ENCODE peak calls at places on chromosomes 2 and 18, in four cellular contexts. One of them, this sample, is unnamed.

GRCh38 chr2:10400568-10400977 is 47.6 kb downstream of the ODC1 start:
- DNase-seq in stomach: no peak
- DNase-seq in body of pancreas: no peak
- DNase-seq in tibial nerve: peak
- DNase-seq in this sample: no peak

GRCh38 chr2:25103287-25103871 is 61.5 kb downstream of the EFR3B start:
- DNase-seq in stomach: no peak
- DNase-seq in body of pancreas: no peak
- DNase-seq in tibial nerve: no peak
- DNase-seq in this sample: no peak

GRCh38 chr2:237353207-237353606 is 60.8 kb downstream of the COL6A3 start:
- DNase-seq in stomach: no peak
- DNase-seq in body of pancreas: no peak
- DNase-seq in tibial nerve: no peak
- DNase-seq in this sample: no peak

GRCh38 chr2:96131818-96132745 is 6.2 kb downstream of the ASTL start:
- DNase-seq in stomach: no peak
- DNase-seq in body of pancreas: no peak
- DNase-seq in tibial nerve: no peak
- DNase-seq in this sample: no peak

GRCh38 chr2:55902971-55903370 is 20.6 kb downstream of the EFEMP1 start:
- DNase-seq in stomach: no peak
- DNase-seq in body of pancreas: no peak
- DNase-seq in tibial nerve: no peak
- DNase-seq in this sample: no peak

GRCh38 chr2:84741182-84741822 is 139.6 kb downstream of the TRABD2A start:
- DNase-seq in stomach: peak
- DNase-seq in body of pancreas: no peak
- DNase-seq in tibial nerve: no peak
- DNase-seq in this sample: peak

GRCh38 chr2:239670463-239671120 is 269.8 kb upstream of the HDAC4 start:
- DNase-seq in stomach: no peak
- DNase-seq in body of pancreas: no peak
- DNase-seq in tibial nerve: no peak
- DNase-seq in this sample: no peak

GRCh38 chr2:198314559-198315153 is 510.3 kb downstream of the PLCL1 start:
- DNase-seq in stomach: no peak
- DNase-seq in body of pancreas: no peak
- DNase-seq in tibial nerve: no peak
- DNase-seq in this sample: peak

GRCh38 chr2:73091164-73091563 is 19.7 kb upstream of the SFXN5 start:
- DNase-seq in stomach: no peak
- DNase-seq in body of pancreas: no peak
- DNase-seq in tibial nerve: no peak
- DNase-seq in this sample: no peak

GRCh38 chr2:74238879-74239278 is 40.5 kb downstream of the MTHFD2 start:
- DNase-seq in stomach: no peak
- DNase-seq in body of pancreas: no peak
- DNase-seq in tibial nerve: no peak
- DNase-seq in this sample: no peak

GRCh38 chr2:159484537-159484936 is 131.8 kb downstream of the BAZ2B start:
- DNase-seq in stomach: no peak
- DNase-seq in body of pancreas: peak
- DNase-seq in tibial nerve: no peak
- DNase-seq in this sample: no peak

GRCh38 chr2:145569108-145569507 is 1049.2 kb upstream of the ZEB2 start:
- DNase-seq in stomach: no peak
- DNase-seq in body of pancreas: no peak
- DNase-seq in tibial nerve: no peak
- DNase-seq in this sample: no peak

GRCh38 chr2:50401772-50402653 is 629.9 kb downstream of the NRXN1 start:
- DNase-seq in stomach: peak
- DNase-seq in body of pancreas: peak
- DNase-seq in tibial nerve: peak
- DNase-seq in this sample: peak

GRCh38 chr2:237540823-237541222 is 25.6 kb upstream of the PRLH start:
- DNase-seq in stomach: peak
- DNase-seq in body of pancreas: peak
- DNase-seq in tibial nerve: peak
- DNase-seq in this sample: peak

GRCh38 chr2:124316875-124317605 is 292.0 kb downstream of the CNTNAP5 start:
- DNase-seq in stomach: no peak
- DNase-seq in body of pancreas: no peak
- DNase-seq in tibial nerve: no peak
- DNase-seq in this sample: no peak

GRCh38 chr2:233495503-233496496 is 70.8 kb downstream of the USP40 start:
- DNase-seq in stomach: no peak
- DNase-seq in body of pancreas: no peak
- DNase-seq in tibial nerve: no peak
- DNase-seq in this sample: no peak

GRCh38 chr2:75053484-75054112 is 95.2 kb downstream of the POLE4 start:
- DNase-seq in stomach: no peak
- DNase-seq in body of pancreas: peak
- DNase-seq in tibial nerve: no peak
- DNase-seq in this sample: peak

GRCh38 chr2:169824373-169825333 is at the start of gene METTL5:
- DNase-seq in stomach: peak
- DNase-seq in body of pancreas: peak
- DNase-seq in tibial nerve: peak
- DNase-seq in this sample: peak

GRCh38 chr2:86441789-86442641 is 844 bp downstream of the KDM3A start:
- DNase-seq in stomach: peak
- DNase-seq in body of pancreas: peak
- DNase-seq in tibial nerve: peak
- DNase-seq in this sample: peak

GRCh38 chr18:43314931-43315330 is 37.6 kb upstream of the SYT4 start:
- DNase-seq in stomach: no peak
- DNase-seq in body of pancreas: no peak
- DNase-seq in tibial nerve: no peak
- DNase-seq in this sample: no peak

GRCh38 chr2:8573942-8574195 is 108.0 kb upstream of the ID2 start:
- DNase-seq in stomach: no peak
- DNase-seq in body of pancreas: no peak
- DNase-seq in tibial nerve: no peak
- DNase-seq in this sample: no peak

GRCh38 chr2:240226672-240227537 is 86.4 kb upstream of the OTOS start:
- DNase-seq in stomach: peak
- DNase-seq in body of pancreas: no peak
- DNase-seq in tibial nerve: no peak
- DNase-seq in this sample: no peak

GRCh38 chr2:66443183-66443976 is 8.5 kb downstream of the MEIS1 start:
- DNase-seq in stomach: no peak
- DNase-seq in body of pancreas: peak
- DNase-seq in tibial nerve: no peak
- DNase-seq in this sample: no peak

GRCh38 chr2:85394256-85394655 is 15.9 kb downstream of the CAPG start:
- DNase-seq in stomach: no peak
- DNase-seq in body of pancreas: no peak
- DNase-seq in tibial nerve: no peak
- DNase-seq in this sample: no peak

GRCh38 chr2:73971722-73972121 is 13.0 kb upstream of the TET3 start:
- DNase-seq in stomach: no peak
- DNase-seq in body of pancreas: no peak
- DNase-seq in tibial nerve: no peak
- DNase-seq in this sample: no peak

GRCh38 chr2:121151311-121152109 is 133.5 kb downstream of the TFCP2L1 start:
- DNase-seq in stomach: peak
- DNase-seq in body of pancreas: no peak
- DNase-seq in tibial nerve: no peak
- DNase-seq in this sample: no peak

GRCh38 chr2:219439518-219439917 is 4.9 kb downstream of the SPEG start:
- DNase-seq in stomach: no peak
- DNase-seq in body of pancreas: no peak
- DNase-seq in tibial nerve: no peak
- DNase-seq in this sample: no peak

GRCh38 chr2:152573168-152573567 is 144.1 kb downstream of the PRPF40A start:
- DNase-seq in stomach: no peak
- DNase-seq in body of pancreas: no peak
- DNase-seq in tibial nerve: no peak
- DNase-seq in this sample: peak

GRCh38 chr18:75638597-75639467 is 211.3 kb upstream of the SMIM21 start:
- DNase-seq in stomach: no peak
- DNase-seq in body of pancreas: no peak
- DNase-seq in tibial nerve: no peak
- DNase-seq in this sample: no peak

GRCh38 chr18:23617412-23618009 is 31.2 kb upstream of the NPC1 start:
- DNase-seq in stomach: no peak
- DNase-seq in body of pancreas: no peak
- DNase-seq in tibial nerve: no peak
- DNase-seq in this sample: no peak

GRCh38 chr2:25125949-25126348 is 42.4 kb downstream of the POMC start:
- DNase-seq in stomach: no peak
- DNase-seq in body of pancreas: no peak
- DNase-seq in tibial nerve: no peak
- DNase-seq in this sample: no peak

GRCh38 chr18:22170421-22171262 is 1.3 kb downstream of the GATA6 start:
- DNase-seq in stomach: no peak
- DNase-seq in body of pancreas: peak
- DNase-seq in tibial nerve: no peak
- DNase-seq in this sample: peak

GRCh38 chr2:96116879-96117533 is 635 bp upstream of the ADRA2B start:
- DNase-seq in stomach: peak
- DNase-seq in body of pancreas: peak
- DNase-seq in tibial nerve: no peak
- DNase-seq in this sample: peak

GRCh38 chr2:58425368-58425767 is 184.2 kb upstream of the FANCL start:
- DNase-seq in stomach: no peak
- DNase-seq in body of pancreas: no peak
- DNase-seq in tibial nerve: no peak
- DNase-seq in this sample: no peak

GRCh38 chr2:171711351-171711750 is 24.1 kb downstream of the DYNC1I2 start:
- DNase-seq in stomach: no peak
- DNase-seq in body of pancreas: no peak
- DNase-seq in tibial nerve: no peak
- DNase-seq in this sample: no peak

DNA sequence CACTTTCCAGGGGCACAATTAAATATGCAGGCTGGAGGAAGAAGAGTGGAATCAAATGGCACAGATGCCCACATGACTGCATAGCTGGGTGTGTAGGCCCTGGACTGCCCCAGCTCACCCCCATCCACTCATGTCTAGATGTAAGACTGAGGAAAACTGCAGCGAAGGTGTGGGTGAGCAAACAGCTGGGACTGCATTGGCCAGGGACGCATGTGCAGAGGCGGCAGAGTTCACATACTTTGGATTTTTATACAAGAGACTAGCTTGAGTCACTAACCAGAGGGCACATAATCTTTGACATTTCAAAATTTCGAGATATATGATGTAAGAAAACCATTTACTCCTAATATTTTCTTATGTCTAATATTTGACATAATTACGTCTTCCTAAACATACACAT is 60.1 kb downstream of the SPIRE1 start:
- DNase-seq in stomach: no peak
- DNase-seq in body of pancreas: peak
- DNase-seq in tibial nerve: peak
- DNase-seq in this sample: no peak
- TF ChIP-seq POLR2A in stomach: no peak
- TF ChIP-seq POLR2A in body of pancreas: no peak
- TF ChIP-seq POLR2A in tibial nerve: no peak
- TF ChIP-seq POLR2A in this sample: no peak

GRCh38 chr2:97991081-97991856 is 4.5 kb downstream of the TMEM131 start:
- DNase-seq in stomach: no peak
- DNase-seq in body of pancreas: no peak
- DNase-seq in tibial nerve: no peak
- DNase-seq in this sample: no peak
- TF ChIP-seq POLR2A in stomach: no peak
- TF ChIP-seq POLR2A in body of pancreas: no peak
- TF ChIP-seq POLR2A in tibial nerve: no peak
- TF ChIP-seq POLR2A in this sample: no peak

DNA sequence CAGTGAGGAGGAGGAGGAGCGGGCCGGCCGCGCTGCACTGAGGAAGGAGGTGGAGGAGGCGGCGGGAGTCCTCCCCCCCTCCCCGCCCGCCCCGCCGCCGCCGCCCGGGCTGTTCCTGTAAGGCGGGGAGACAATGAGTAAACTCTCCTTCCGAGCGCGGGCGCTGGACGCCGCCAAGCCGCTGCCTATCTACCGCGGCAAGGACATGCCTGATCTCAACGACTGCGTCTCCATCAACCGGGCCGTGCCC is 259 bp downstream of the EPC2 start:
- DNase-seq in stomach: no peak
- DNase-seq in body of pancreas: no peak
- DNase-seq in tibial nerve: no peak
- DNase-seq in this sample: no peak
- TF ChIP-seq POLR2A in stomach: no peak
- TF ChIP-seq POLR2A in body of pancreas: no peak
- TF ChIP-seq POLR2A in tibial nerve: no peak
- TF ChIP-seq POLR2A in this sample: no peak

GRCh38 chr18:9876867-9877654 is 8.7 kb upstream of the TXNDC2 start:
- DNase-seq in stomach: no peak
- DNase-seq in body of pancreas: peak
- DNase-seq in tibial nerve: no peak
- DNase-seq in this sample: peak
- TF ChIP-seq POLR2A in stomach: no peak
- TF ChIP-seq POLR2A in body of pancreas: peak
- TF ChIP-seq POLR2A in tibial nerve: no peak
- TF ChIP-seq POLR2A in this sample: peak

DNA sequence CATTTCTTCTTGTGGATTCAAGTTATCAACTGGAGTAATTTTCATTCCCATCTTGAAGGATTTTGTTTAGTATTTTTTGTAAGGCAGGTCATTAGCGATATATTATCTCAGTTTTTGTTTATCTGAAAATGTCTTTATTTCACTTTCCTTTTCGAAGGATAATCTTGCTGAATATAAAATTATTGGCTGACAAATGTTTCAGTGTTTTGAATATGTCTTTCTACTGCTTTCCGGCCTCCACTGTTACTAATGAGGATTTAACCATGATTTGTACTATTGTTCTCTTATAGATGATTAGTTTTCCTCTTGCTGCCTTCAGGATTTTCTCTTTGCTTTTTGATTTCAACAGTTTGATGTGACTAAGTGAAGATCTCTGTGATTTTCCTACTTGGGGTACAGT is 58.3 kb upstream of the ZNF396 start:
- DNase-seq in stomach: no peak
- DNase-seq in body of pancreas: no peak
- DNase-seq in tibial nerve: no peak
- DNase-seq in this sample: no peak
- TF ChIP-seq POLR2A in stomach: no peak
- TF ChIP-seq POLR2A in body of pancreas: no peak
- TF ChIP-seq POLR2A in tibial nerve: no peak
- TF ChIP-seq POLR2A in this sample: no peak

GRCh38 chr2:131521961-131522781 is 5.5 kb upstream of the CCDC74A start:
- DNase-seq in stomach: no peak
- DNase-seq in body of pancreas: no peak
- DNase-seq in tibial nerve: no peak
- DNase-seq in this sample: no peak
- TF ChIP-seq POLR2A in stomach: no peak
- TF ChIP-seq POLR2A in body of pancreas: no peak
- TF ChIP-seq POLR2A in tibial nerve: no peak
- TF ChIP-seq POLR2A in this sample: no peak

This sample was measured in erythroblast.